ENCODE peak calls at places on chromosomes 3 and 15, in nine cellular contexts. R is coronary artery; S is epithelial cell of proximal tubule; Y is CD8-positive, alpha-beta memory T cell; F is MM.1S; E is BJ; Z is astrocyte of the hippocampus; G is suprapubic skin; P is epithelial cell of esophagus. M is an unnamed sample.
A peak's percentile ranks its signal among the peaks of the same experiment; 100 is the strongest.

GRCh38 chr3:177197041-177197933 is at the start of gene TBL1XR1:
- DNase-seq in R (peak; percentile 96), S (peak; percentile 50), Y (peak; percentile 82), F (peak; percentile 97), E (peak; percentile 40), Z (peak; percentile 98), G (peak; percentile 94), P (peak; percentile 94), M (peak; percentile 84)

GRCh38 chr15:90400759-90401314 is 12.8 kb downstream of the IQGAP1 start:
- DNase-seq in R (peak; percentile 85), S (peak; percentile 93), Y (peak; percentile 58), F (peak; percentile 90), E (peak; percentile 83), Z (peak; percentile 96), G (no peak), P (peak; percentile 92), M (peak; percentile 64)

GRCh38 chr3:49017978-49018706 is at the start of gene DALRD3:
- DNase-seq in R (no peak), S (no peak), Y (peak; percentile 61), F (peak; percentile 67), E (no peak), Z (peak; percentile 80), G (peak; percentile 84), P (peak; percentile 66), M (no peak)

GRCh38 chr3:134354612-134355275 is 19.5 kb downstream of the AMOTL2 start:
- DNase-seq in R (no peak), S (no peak), Y (no peak), F (no peak), E (no peak), Z (peak; percentile 43), G (no peak), P (no peak), M (no peak)

GRCh38 chr15:59298255-59298856 is 74.3 kb downstream of the MYO1E start:
- DNase-seq in R (no peak), S (no peak), Y (no peak), F (no peak), E (no peak), Z (no peak), G (no peak), P (peak; percentile 98), M (no peak)

GRCh38 chr3:71874618-71875017 is 89.7 kb upstream of the PROK2 start:
- DNase-seq in R (no peak), S (no peak), Y (no peak), F (no peak), E (no peak), Z (no peak), G (no peak), P (no peak), M (no peak)

GRCh38 chr3:42098171-42098570 is 7.0 kb downstream of the TRAK1 start:
- DNase-seq in R (no peak), S (no peak), Y (no peak), F (no peak), E (no peak), Z (no peak), G (no peak), P (no peak), M (no peak)

GRCh38 chr3:128270559-128271492 is 117.5 kb downstream of the EEFSEC start:
- DNase-seq in R (peak; percentile 31), S (no peak), Y (no peak), F (no peak), E (no peak), Z (no peak), G (no peak), P (peak; percentile 88), M (peak; percentile 0)

GRCh38 chr15:79994651-79995050 is 23.7 kb upstream of the BCL2A1 start:
- DNase-seq in R (no peak), S (no peak), Y (no peak), F (no peak), E (no peak), Z (no peak), G (no peak), P (peak; percentile 90), M (no peak)

GRCh38 chr3:156787926-156788663 is 38.1 kb upstream of the LEKR1 start:
- DNase-seq in R (no peak), S (peak; percentile 82), Y (no peak), F (no peak), E (peak; percentile 90), Z (peak; percentile 82), G (no peak), P (peak; percentile 98), M (no peak)

GRCh38 chr3:58429657-58430056 is 4.0 kb downstream of the PDHB start:
- DNase-seq in R (no peak), S (no peak), Y (no peak), F (peak; percentile 12), E (no peak), Z (peak; percentile 29), G (no peak), P (no peak), M (no peak)

GRCh38 chr3:100954990-100955389 is 38.2 kb downstream of the ABI3BP start:
- DNase-seq in R (peak; percentile 87), S (no peak), Y (no peak), F (no peak), E (peak; percentile 87), Z (peak; percentile 58), G (no peak), P (peak; percentile 91), M (no peak)

GRCh38 chr3:151631946-151632345 is 101.8 kb upstream of the AADACL2 start:
- DNase-seq in R (no peak), S (no peak), Y (no peak), F (no peak), E (no peak), Z (no peak), G (no peak), P (no peak), M (no peak)

GRCh38 chr3:122362026-122362425 is 21.0 kb downstream of the MIX23 start:
- DNase-seq in R (no peak), S (no peak), Y (no peak), F (no peak), E (no peak), Z (no peak), G (no peak), P (no peak), M (no peak)

GRCh38 chr3:144129536-144130214 is 158.1 kb downstream of the DIPK2A start:
- DNase-seq in R (no peak), S (no peak), Y (no peak), F (no peak), E (no peak), Z (no peak), G (no peak), P (peak; percentile 29), M (no peak)

GRCh38 chr3:8490079-8490552 is 11.5 kb upstream of the LMCD1 start:
- DNase-seq in R (no peak), S (peak; percentile 83), Y (no peak), F (no peak), E (peak; percentile 86), Z (peak; percentile 87), G (no peak), P (peak; percentile 85), M (no peak)

GRCh38 chr3:172564499-172564898 is 41.3 kb upstream of the TNFSF10 start:
- DNase-seq in R (no peak), S (peak; percentile 86), Y (no peak), F (no peak), E (no peak), Z (peak; percentile 28), G (no peak), P (no peak), M (no peak)

GRCh38 chr3:140023616-140024530 is 88.9 kb downstream of the CLSTN2 start:
- DNase-seq in R (no peak), S (peak; percentile 9), Y (no peak), F (no peak), E (no peak), Z (peak; percentile 60), G (no peak), P (no peak), M (no peak)

GRCh38 chr3:47370887-47371697 is 9.7 kb upstream of the PTPN23 start:
- DNase-seq in R (no peak), S (no peak), Y (no peak), F (peak; percentile 10), E (no peak), Z (peak; percentile 21), G (no peak), P (peak; percentile 31), M (peak; percentile 53)

GRCh38 chr3:55481067-55481917 is 5.8 kb downstream of the WNT5A start:
- DNase-seq in R (no peak), S (no peak), Y (no peak), F (no peak), E (peak; percentile 71), Z (peak; percentile 86), G (no peak), P (peak; percentile 22), M (no peak)

GRCh38 chr15:39936187-39936586 is 2.3 kb downstream of the EIF2AK4 start:
- DNase-seq in R (no peak), S (no peak), Y (no peak), F (no peak), E (no peak), Z (peak; percentile 62), G (no peak), P (peak; percentile 82), M (no peak)

GRCh38 chr15:70717237-70717793 is 46.0 kb downstream of the UACA start:
- DNase-seq in R (no peak), S (no peak), Y (no peak), F (no peak), E (no peak), Z (no peak), G (no peak), P (no peak), M (no peak)

GRCh38 chr3:44862221-44862637 is 517 bp downstream of the TMEM42 start:
- DNase-seq in R (no peak), S (no peak), Y (no peak), F (peak; percentile 33), E (no peak), Z (peak; percentile 69), G (no peak), P (peak; percentile 33), M (peak; percentile 34)

GRCh38 chr15:65318870-65319356 is 14.4 kb downstream of the RNU5B-1 start:
- DNase-seq in R (no peak), S (no peak), Y (peak; percentile 64), F (peak; percentile 69), E (peak; percentile 16), Z (peak; percentile 92), G (no peak), P (peak; percentile 82), M (peak; percentile 67)

M was measured in CD8-positive, alpha-beta T cell.